ENCODE peak calls at places on chromosomes 7 and 10, in five cellular contexts. W, M, P, I and R are unnamed samples.

GRCh38 chr10:49074836-49075235 is 40.5 kb downstream of the VSTM4 start:
- DNase-seq in W (no peak), M (no peak), P (peak; percentile 35), I (no peak), R (no peak)

GRCh38 chr10:92778091-92778490 is 70.2 kb upstream of the EXOC6 start:
- DNase-seq in W (no peak), M (no peak), P (no peak), I (no peak), R (no peak)

GRCh38 chr10:79093658-79094411 is 25.1 kb downstream of the ZMIZ1 start:
- DNase-seq in W (no peak), M (no peak), P (no peak), I (no peak), R (no peak)

GRCh38 chr7:57775396-57776088 is 325.6 kb downstream of the ZNF716 start:
- DNase-seq in W (no peak), M (no peak), P (no peak), I (no peak), R (peak; percentile 61)

GRCh38 chr10:88209837-88210552 is 346.6 kb downstream of the PTEN start:
- DNase-seq in W (peak; percentile 27), M (no peak), P (no peak), I (no peak), R (no peak)

GRCh38 chr10:70585555-70586243 is 16.8 kb downstream of the PRF1 start:
- DNase-seq in W (no peak), M (no peak), P (no peak), I (no peak), R (no peak)

GRCh38 chr7:47100815-47101435 is 481.0 kb downstream of the TNS3 start:
- DNase-seq in W (no peak), M (no peak), P (no peak), I (peak; percentile 47), R (no peak)

GRCh38 chr7:29980151-29980550 is 9.4 kb downstream of the SCRN1 start:
- DNase-seq in W (no peak), M (no peak), P (no peak), I (no peak), R (no peak)

GRCh38 chr10:13632879-13633437 is 46.2 kb downstream of the PRPF18 start:
- DNase-seq in W (no peak), M (no peak), P (no peak), I (no peak), R (no peak)

GRCh38 chr7:88106430-88106829 is 113.4 kb downstream of the SRI start:
- DNase-seq in W (no peak), M (peak; percentile 32), P (no peak), I (no peak), R (no peak)

GRCh38 chr7:129642871-129643515 is 31.5 kb downstream of the NRF1 start:
- DNase-seq in W (no peak), M (no peak), P (no peak), I (no peak), R (no peak)

GRCh38 chr7:141701489-141702046 is 398 bp downstream of the DENND11 start:
- DNase-seq in W (no peak), M (peak; percentile 79), P (peak; percentile 93), I (peak; percentile 43), R (no peak)

GRCh38 chr10:133237241-133238065 is at the start of gene VENTX:
- DNase-seq in W (no peak), M (no peak), P (no peak), I (no peak), R (no peak)

GRCh38 chr7:122307228-122307619 is 2.7 kb upstream of the FEZF1 start:
- DNase-seq in W (no peak), M (no peak), P (no peak), I (no peak), R (peak; percentile 55)

GRCh38 chr10:33005322-33006282 is 47.6 kb upstream of the ITGB1 start:
- DNase-seq in W (peak; percentile 98), M (no peak), P (peak; percentile 85), I (peak; percentile 54), R (peak; percentile 94)

GRCh38 chr10:132036887-132037675 is 28.7 kb upstream of the JAKMIP3 start:
- DNase-seq in W (no peak), M (no peak), P (peak; percentile 36), I (no peak), R (peak; percentile 69)

GRCh38 chr7:69768986-69769595 is 170.8 kb downstream of the AUTS2 start:
- DNase-seq in W (no peak), M (no peak), P (no peak), I (no peak), R (no peak)

GRCh38 chr7:89994483-89994882 is 159.8 kb upstream of the STEAP1 start:
- DNase-seq in W (no peak), M (no peak), P (no peak), I (no peak), R (no peak)

GRCh38 chr7:131170440-131171105 is 157.1 kb upstream of the MKLN1 start:
- DNase-seq in W (peak; percentile 43), M (no peak), P (no peak), I (no peak), R (no peak)

GRCh38 chr7:46859963-46860475 is 721.9 kb downstream of the TNS3 start:
- DNase-seq in W (peak; percentile 33), M (no peak), P (no peak), I (no peak), R (no peak)

GRCh38 chr10:61901829-61902447 is 439 bp downstream of the ARID5B start:
- DNase-seq in W (no peak), M (no peak), P (no peak), I (peak; percentile 18), R (no peak)

GRCh38 chr10:61904711-61905445 is 3.4 kb downstream of the ARID5B start:
- DNase-seq in W (peak; percentile 75), M (no peak), P (no peak), I (no peak), R (no peak)

GRCh38 chr10:61903991-61904350 is 2.5 kb downstream of the ARID5B start:
- DNase-seq in W (no peak), M (peak; percentile 38), P (no peak), I (no peak), R (no peak)

GRCh38 chr10:61902448-61903183 is 1.1 kb downstream of the ARID5B start:
- DNase-seq in W (peak; percentile 50), M (peak; percentile 46), P (no peak), I (peak; percentile 23), R (no peak)

GRCh38 chr10:61903184-61903990 is 1.9 kb downstream of the ARID5B start:
- DNase-seq in W (peak; percentile 36), M (peak; percentile 83), P (peak; percentile 95), I (peak; percentile 14), R (no peak)
- TF ChIP-seq CTCF in W (peak; percentile 60), M (peak; percentile 19), P (no peak), I (peak; percentile 44), R (peak; percentile 73)

DNA sequence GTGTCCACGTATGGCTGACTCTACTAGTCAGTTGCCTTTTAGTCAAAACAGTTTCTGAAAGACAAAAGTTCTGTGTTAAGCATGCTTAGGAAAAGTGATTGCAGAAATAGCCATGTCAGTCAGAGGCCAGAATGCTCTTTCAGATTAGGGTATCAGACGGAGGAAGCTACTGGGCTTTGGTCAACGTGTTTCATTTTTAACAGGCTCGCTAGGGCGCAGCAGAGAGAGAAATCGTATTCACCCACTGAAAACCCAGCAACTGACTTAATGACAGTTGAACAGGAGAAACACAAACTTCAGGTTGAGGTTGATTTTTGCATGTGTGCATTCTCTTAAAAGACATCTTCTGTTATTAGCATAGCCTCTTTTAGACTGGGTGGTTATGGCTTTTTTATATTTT is 322.6 kb upstream of the KIAA1217 start:
- DNase-seq in W (no peak), M (no peak), P (no peak), I (peak; percentile 8), R (no peak)
- TF ChIP-seq CTCF in W (no peak), M (no peak), P (no peak), I (peak; percentile 38), R (no peak)

DNA sequence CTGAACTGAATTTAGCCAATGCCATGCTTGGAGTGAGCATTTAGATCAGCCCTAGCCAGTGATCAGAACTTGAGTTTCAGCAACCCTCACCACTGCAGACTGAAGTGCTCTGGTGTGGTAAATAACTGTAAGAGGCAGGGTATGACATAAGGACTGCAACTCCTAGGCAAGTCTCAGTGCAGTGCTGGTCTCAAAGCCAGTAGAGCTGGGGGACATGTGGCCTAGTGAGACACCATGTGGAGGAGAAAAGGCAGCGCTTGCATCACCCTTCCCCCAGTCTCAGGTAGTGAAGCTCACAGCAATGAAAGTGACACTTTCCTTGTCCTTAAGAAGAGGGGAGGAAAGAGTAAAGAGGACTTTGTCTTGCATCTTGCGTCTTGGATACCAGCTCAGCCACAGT is 386.8 kb upstream of the POT1 start:
- DNase-seq in W (no peak), M (no peak), P (no peak), I (no peak), R (no peak)
- TF ChIP-seq CTCF in W (no peak), M (peak; percentile 3), P (no peak), I (peak; percentile 51), R (peak; percentile 66)

GRCh38 chr7:111508387-111508786 is 53.9 kb downstream of the IMMP2L start:
- DNase-seq in W (no peak), M (no peak), P (no peak), I (no peak), R (no peak)
- TF ChIP-seq CTCF in W (no peak), M (no peak), P (no peak), I (no peak), R (no peak)

DNA sequence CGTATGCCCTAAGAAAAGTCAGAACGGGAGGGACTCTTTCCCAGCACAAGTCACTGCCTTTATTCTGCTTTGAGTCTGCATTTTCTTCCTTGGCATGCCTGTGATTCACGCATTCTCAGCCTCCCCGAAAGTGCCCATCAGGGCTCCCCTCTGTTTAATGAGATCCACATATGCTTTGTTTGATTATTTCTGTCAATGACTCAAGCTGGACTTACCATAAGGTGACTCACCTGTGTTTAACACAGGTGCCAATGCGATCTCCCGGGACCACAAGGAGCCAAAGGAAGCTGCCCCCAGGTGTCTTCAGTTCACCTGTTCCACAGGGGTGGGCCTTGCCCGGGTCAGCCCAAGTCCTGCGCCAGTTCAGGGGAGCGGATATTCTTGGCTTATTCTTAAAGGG is 386.0 kb upstream of the SHH start:
- DNase-seq in W (no peak), M (no peak), P (no peak), I (no peak), R (no peak)
- TF ChIP-seq CTCF in W (no peak), M (no peak), P (no peak), I (no peak), R (no peak)

GRCh38 chr10:116026315-116026714 is 246.7 kb downstream of the GFRA1 start:
- DNase-seq in W (no peak), M (no peak), P (no peak), I (no peak), R (no peak)
- TF ChIP-seq CTCF in W (peak; percentile 57), M (no peak), P (no peak), I (peak; percentile 18), R (peak; percentile 56)

DNA sequence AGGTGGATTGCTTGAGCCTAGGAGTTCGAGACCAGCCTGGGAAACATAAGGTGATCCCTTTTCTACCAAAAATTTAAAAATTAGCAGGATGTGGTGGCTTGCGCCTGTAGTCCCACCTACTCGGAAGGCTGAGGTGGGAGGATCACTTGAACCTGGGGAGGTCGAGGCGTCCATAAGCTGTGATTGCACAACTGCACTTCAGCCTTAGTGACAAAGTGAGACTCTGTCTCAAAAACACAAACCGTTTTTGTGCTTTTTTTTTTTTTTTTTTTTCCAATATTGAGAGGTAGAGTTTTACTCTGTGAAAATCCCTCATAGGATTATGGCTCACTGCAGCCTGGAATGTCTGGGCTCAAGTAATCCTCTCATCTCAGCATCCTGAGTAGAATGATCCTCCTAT is 14.1 kb downstream of the CCAR1 start:
- DNase-seq in W (no peak), M (no peak), P (no peak), I (no peak), R (no peak)
- TF ChIP-seq CTCF in W (no peak), M (no peak), P (no peak), I (no peak), R (no peak)